ENCODE peak calls at places on chromosomes 5 and 9, in four cellular contexts. G is K562, T is GM12878, J is HepG2. U is an unnamed sample.

GRCh38 chr5:61777292-61777691 is 445.2 kb downstream of the ZSWIM6 start:
- DNase-seq in G (no peak), T (no peak), J (no peak), U (no peak)

GRCh38 chr5:121949885-121950284 is 11.9 kb upstream of the SRFBP1 start:
- DNase-seq in G (peak; percentile 17), T (no peak), J (peak; percentile 34), U (peak; percentile 25)

GRCh38 chr9:87573841-87574342 is 76.2 kb downstream of the DAPK1 start:
- DNase-seq in G (no peak), T (no peak), J (no peak), U (no peak)

GRCh38 chr9:111728617-111729366 is 65.9 kb downstream of the SHOC1 start:
- DNase-seq in G (no peak), T (no peak), J (peak; percentile 59), U (no peak)

GRCh38 chr5:132457371-132458225 is 33.0 kb downstream of the IRF1 start:
- DNase-seq in G (no peak), T (no peak), J (peak; percentile 23), U (no peak)

GRCh38 chr9:89880721-89881120 is 275.9 kb downstream of the GADD45G start:
- DNase-seq in G (no peak), T (no peak), J (no peak), U (no peak)

GRCh38 chr9:22228542-22228941 is 218.1 kb upstream of the DMRTA1 start:
- DNase-seq in G (no peak), T (no peak), J (no peak), U (no peak)

GRCh38 chr5:10595678-10596309 is 31.9 kb downstream of the ANKRD33B start:
- DNase-seq in G (no peak), T (no peak), J (peak; percentile 24), U (peak; percentile 45)

GRCh38 chr9:137521405-137521985 is 28.7 kb downstream of the PNPLA7 start:
- DNase-seq in G (no peak), T (no peak), J (no peak), U (no peak)

GRCh38 chr9:72048850-72049249 is 11.6 kb downstream of the C9orf57 start:
- DNase-seq in G (no peak), T (no peak), J (no peak), U (no peak)

GRCh38 chr5:140565024-140565779 is 574 bp downstream of the SLC35A4 start:
- DNase-seq in G (no peak), T (no peak), J (no peak), U (no peak)

GRCh38 chr5:10387690-10388089 is 34.2 kb downstream of the MARCHF6 start:
- DNase-seq in G (no peak), T (no peak), J (no peak), U (no peak)

GRCh38 chr5:43348207-43348606 is 35.0 kb upstream of the HMGCS1 start:
- DNase-seq in G (no peak), T (no peak), J (peak; percentile 36), U (no peak)

GRCh38 chr9:109887079-109887478 is 107.1 kb downstream of the PALM2AKAP2 start:
- DNase-seq in G (no peak), T (no peak), J (no peak), U (no peak)

GRCh38 chr9:33620738-33621439 is 96.8 kb downstream of the ANKRD18B start:
- DNase-seq in G (no peak), T (no peak), J (no peak), U (no peak)

GRCh38 chr5:171363846-171364245 is 23.8 kb upstream of the NPM1 start:
- DNase-seq in G (no peak), T (no peak), J (no peak), U (no peak)

GRCh38 chr9:108150736-108151135 is 661.2 kb upstream of the KLF4 start:
- DNase-seq in G (no peak), T (no peak), J (no peak), U (no peak)
- TF ChIP-seq TARDBP in G (no peak), T (no peak), J (no peak), U (no peak)

DNA sequence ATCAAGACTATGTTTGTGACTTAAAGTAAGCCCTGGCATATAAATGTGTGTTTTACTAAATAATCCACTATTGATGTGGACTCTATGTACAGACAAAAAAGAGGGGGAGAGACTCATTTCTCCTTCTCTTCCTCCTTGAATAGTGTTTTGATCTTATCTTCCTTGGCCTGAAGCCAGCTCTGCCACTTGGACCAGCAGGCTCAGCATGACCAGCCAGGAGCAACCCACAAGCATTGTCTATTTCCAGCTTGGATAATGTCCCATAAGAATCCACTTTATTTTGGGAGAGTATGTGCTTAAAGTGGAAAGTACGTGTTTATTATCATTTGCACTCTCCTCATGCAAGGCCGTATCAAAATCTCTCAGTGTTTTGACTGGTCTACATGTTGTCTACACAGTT is 23.8 kb upstream of the SLC46A2 start:
- DNase-seq in G (no peak), T (no peak), J (no peak), U (no peak)
- TF ChIP-seq BHLHE40 in G (no peak), T (no peak), J (no peak), U (no peak)

GRCh38 chr9:121802753-121803152 is 151.3 kb downstream of the DAB2IP start:
- DNase-seq in G (no peak), T (no peak), J (no peak), U (no peak)

GRCh38 chr9:121798941-121799340 is 147.5 kb downstream of the DAB2IP start:
- DNase-seq in G (no peak), T (no peak), J (no peak), U (no peak)

GRCh38 chr9:121797056-121797455 is 145.6 kb downstream of the DAB2IP start:
- DNase-seq in G (no peak), T (no peak), J (no peak), U (no peak)

DNA sequence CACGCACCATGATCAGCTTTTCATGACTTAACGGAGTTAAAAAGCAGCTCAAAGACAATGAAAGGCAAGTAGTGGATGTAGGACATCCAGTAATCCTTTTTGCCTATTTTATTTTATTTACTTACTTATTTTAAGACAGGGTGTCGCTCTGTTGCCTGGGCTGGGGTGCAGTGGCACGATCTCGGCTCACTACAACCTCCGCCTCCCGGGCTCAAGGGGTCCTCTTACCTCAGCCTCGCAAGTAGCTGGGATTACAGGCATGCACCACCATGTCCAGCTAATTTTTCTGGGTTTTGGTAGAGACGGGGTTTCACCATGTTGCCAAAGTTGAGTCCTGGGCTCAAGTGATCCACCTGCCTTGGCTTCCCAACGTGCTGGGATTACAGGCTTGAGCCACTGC is 148.9 kb downstream of the DAB2IP start:
- DNase-seq in G (no peak), T (no peak), J (no peak), U (no peak)
- TF ChIP-seq TARDBP in G (no peak), T (no peak), J (no peak), U (no peak)

GRCh38 chr5:54673523-54674225 is 156.1 kb downstream of the SNX18 start:
- DNase-seq in G (no peak), T (peak; percentile 7), J (no peak), U (no peak)
- TF ChIP-seq BHLHE40 in G (no peak), T (no peak), J (no peak), U (no peak)

DNA sequence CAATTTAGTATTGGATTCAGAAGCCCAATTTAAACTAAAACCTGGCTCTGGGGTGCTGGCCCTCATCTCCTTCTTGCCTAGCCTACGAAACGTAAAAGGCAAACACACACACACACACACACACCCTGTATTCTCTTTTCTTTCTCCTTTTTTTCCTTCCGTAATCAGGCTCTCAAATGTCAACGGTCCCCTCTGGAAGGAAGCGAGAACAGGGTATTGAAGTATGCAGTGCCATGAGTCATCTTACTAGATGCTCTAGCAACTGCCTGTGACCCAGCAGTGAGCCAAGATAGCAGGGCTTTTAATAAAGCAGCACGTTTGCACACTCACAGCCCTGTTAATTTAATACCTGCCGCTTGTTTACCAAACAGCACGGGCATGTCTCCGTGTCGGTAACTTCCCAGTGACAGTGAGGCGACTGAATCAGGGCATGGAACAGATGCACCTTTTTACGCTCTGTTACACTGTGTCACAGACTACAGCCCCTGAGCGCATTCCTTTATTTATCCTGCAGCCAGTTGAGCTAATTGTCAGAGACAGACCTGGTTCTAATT is 243.8 kb downstream of the BNC2 start:
- DNase-seq in G (no peak), T (no peak), J (no peak), U (peak; percentile 20)
- TF ChIP-seq TARDBP in G (no peak), T (no peak), J (no peak), U (no peak)

GRCh38 chr9:133133680-133134418 is 12.8 kb upstream of the RALGDS start:
- DNase-seq in G (peak; percentile 75), T (no peak), J (peak; percentile 91), U (no peak)

GRCh38 chr9:133132174-133132573 is 11.1 kb upstream of the RALGDS start:
- DNase-seq in G (no peak), T (no peak), J (no peak), U (no peak)

GRCh38 chr9:133134419-133135190 is 13.6 kb upstream of the RALGDS start:
- DNase-seq in G (no peak), T (no peak), J (no peak), U (no peak)

GRCh38 chr9:133137451-133138231 is 16.6 kb upstream of the RALGDS start:
- DNase-seq in G (peak; percentile 52), T (no peak), J (no peak), U (no peak)

DNA sequence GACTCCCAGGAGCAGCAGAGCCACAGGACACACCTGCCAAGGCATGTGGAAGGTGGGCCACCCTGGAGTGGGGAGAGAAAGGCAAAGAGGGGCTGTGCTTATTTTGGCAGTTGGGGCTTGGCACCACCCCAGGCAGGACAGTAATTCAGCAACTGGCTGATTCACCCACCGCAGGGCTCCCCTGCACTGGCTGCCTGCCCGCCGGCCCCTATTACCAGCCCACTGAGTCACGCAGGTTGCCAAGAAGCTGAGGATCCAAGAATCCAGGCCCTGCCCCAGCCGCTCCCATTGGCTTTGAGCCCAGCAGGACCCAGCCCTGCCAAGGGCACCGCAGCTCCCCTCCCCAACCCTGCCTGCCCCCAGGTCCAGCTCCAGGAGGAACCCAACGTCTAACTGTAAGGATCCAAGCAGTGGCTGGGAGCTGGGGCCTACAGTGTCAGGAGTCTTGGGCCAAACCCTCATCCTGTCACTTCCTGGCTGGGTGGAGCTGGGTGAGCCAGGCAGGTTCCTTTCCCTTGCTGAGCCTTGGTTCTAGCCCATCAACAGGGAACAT is 14.2 kb upstream of the RALGDS start:
- DNase-seq in G (no peak), T (no peak), J (no peak), U (no peak)
- TF ChIP-seq BHLHE40 in G (no peak), T (no peak), J (no peak), U (no peak)

DNA sequence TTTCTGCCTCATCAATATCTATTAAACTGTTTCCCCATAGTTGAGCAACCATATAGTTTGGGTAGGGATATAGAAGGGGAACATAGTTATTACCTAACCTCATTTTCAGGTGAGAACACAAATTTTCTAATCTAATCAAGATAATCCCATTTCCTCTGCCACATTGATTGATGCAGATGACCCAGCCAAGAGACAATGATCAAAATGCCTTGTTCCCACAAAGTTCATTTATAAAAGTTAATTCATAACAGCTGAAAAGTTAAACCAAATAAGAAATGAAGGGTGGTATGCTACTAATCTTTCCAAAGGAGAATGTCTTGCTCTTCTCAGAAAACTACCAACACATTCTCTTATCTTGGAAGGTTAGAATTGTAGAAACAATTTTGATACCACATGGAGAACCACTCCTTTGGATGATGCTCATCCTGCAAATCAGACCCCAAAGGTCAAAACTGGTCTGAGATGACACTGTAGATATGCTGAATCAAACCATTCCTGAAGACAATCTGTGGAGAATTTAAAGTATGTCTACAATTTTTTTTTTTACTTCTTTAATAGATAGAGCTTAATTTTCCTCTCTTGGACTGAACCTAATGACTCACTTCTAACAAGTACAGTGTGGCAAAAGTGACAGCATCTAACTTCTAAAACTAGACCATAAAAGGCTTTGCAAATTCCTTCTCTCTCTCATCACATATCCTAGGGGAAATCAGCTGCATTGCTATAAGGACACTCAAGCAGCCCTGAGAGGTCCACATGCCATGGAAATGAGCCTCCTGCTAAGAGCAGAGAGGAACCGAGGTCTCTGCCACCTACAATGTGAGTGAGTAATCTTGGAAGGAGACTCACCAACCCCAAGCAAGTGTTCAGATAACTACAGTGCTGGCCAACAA is 586.7 kb upstream of the TUSC1 start:
- DNase-seq in G (no peak), T (no peak), J (no peak), U (no peak)
- TF ChIP-seq TARDBP in G (no peak), T (no peak), J (no peak), U (no peak)

GRCh38 chr5:179258922-179259730 is 86.1 kb downstream of the ADAMTS2 start:
- DNase-seq in G (no peak), T (no peak), J (no peak), U (no peak)
- TF ChIP-seq BHLHE40 in G (no peak), T (no peak), J (no peak), U (no peak)